ENCODE peak calls at places on chromosomes 4 and X, in five cellular contexts. I is cardiac fibroblast, B is ELF-1, L is fibroblast of villous mesenchyme, R is ovary. D is an unnamed sample.

GRCh38 chr4:98864560-98864959 is 64.4 kb downstream of the EIF4E start:
- DNase-seq in I (no peak), B (no peak), L (no peak), R (no peak), D (no peak)

GRCh38 chr4:95095352-95095974 is 337.7 kb downstream of the BMPR1B start:
- DNase-seq in I (peak; percentile 74), B (no peak), L (peak; percentile 51), R (no peak), D (no peak)

GRCh38 chrX:44871114-44871645 is 1.8 kb upstream of the KDM6A start:
- DNase-seq in I (peak; percentile 14), B (peak; percentile 73), L (peak; percentile 30), R (no peak), D (no peak)

GRCh38 chr4:112381996-112382692 is 85.0 kb downstream of the ALPK1 start:
- DNase-seq in I (no peak), B (no peak), L (no peak), R (no peak), D (no peak)

GRCh38 chr4:146247356-146247755 is 33.0 kb downstream of the REELD1 start:
- DNase-seq in I (no peak), B (no peak), L (no peak), R (no peak), D (no peak)

GRCh38 chrX:119606508-119607389 is 525 bp upstream of the NKRF start:
- DNase-seq in I (no peak), B (no peak), L (peak; percentile 94), R (no peak), D (no peak)

GRCh38 chrX:129696463-129697155 is 41.9 kb upstream of the APLN start:
- DNase-seq in I (no peak), B (peak; percentile 29), L (no peak), R (no peak), D (no peak)

GRCh38 chrX:87299563-87300160 is 217.9 kb upstream of the KLHL4 start:
- DNase-seq in I (peak; percentile 39), B (no peak), L (peak; percentile 9), R (no peak), D (no peak)

GRCh38 chrX:100831219-100831946 is 11.2 kb downstream of the CSTF2 start:
- DNase-seq in I (no peak), B (no peak), L (no peak), R (no peak), D (no peak)

GRCh38 chr4:135098061-135098460 is 896.5 kb upstream of the PABPC4L start:
- DNase-seq in I (no peak), B (no peak), L (no peak), R (no peak), D (no peak)